ENCODE peak calls at places on chromosomes 13 and 19, in ten cellular contexts. R is adrenal gland; Q is CD8-positive, alpha-beta T cell; L is foreskin keratinocyte; O is GM23248; X is breast epithelium; B is PC-9; Z is IMR-90; D is tibial artery; C is CD4-positive, alpha-beta memory T cell. V is an unnamed sample.

GRCh38 chr13:33213024-33213795 is 72.3 kb downstream of the STARD13 start:
- DNase-seq in Q (no peak), L (peak; percentile 93), D (no peak), R (no peak), Z (no peak), C (no peak), X (no peak), O (no peak), B (no peak), V (no peak)

GRCh38 chr19:46979103-46979769 is 40.4 kb upstream of the NPAS1 start:
- DNase-seq in Z (no peak), R (no peak), C (no peak), B (no peak), O (no peak), D (no peak), Q (no peak), L (no peak), X (no peak), V (no peak)

GRCh38 chr13:27425918-27426630 is 1.7 kb downstream of the GTF3A start:
- DNase-seq in Z (peak; percentile 69), Q (peak; percentile 44), D (peak; percentile 82), O (peak; percentile 96), C (peak; percentile 81), B (peak; percentile 86), R (peak; percentile 86), L (peak; percentile 78), X (peak; percentile 77), V (peak; percentile 86)

GRCh38 chr13:39385621-39386231 is 217.3 kb downstream of the LHFPL6 start:
- DNase-seq in D (no peak), R (no peak), Q (no peak), B (no peak), O (no peak), C (no peak), L (no peak), Z (peak; percentile 15), X (no peak), V (no peak)

GRCh38 chr13:88384542-88384941 is 713.4 kb downstream of the SLITRK5 start:
- DNase-seq in Q (no peak), D (no peak), B (no peak), R (no peak), X (no peak), O (no peak), Z (no peak), C (no peak), L (no peak), V (no peak)

GRCh38 chr13:104143760-104144406 is 1077.7 kb upstream of the SLC10A2 start:
- DNase-seq in R (no peak), B (no peak), C (no peak), X (no peak), Z (no peak), L (no peak), D (no peak), Q (no peak), O (no peak), V (no peak)

GRCh38 chr19:18666784-18667183 is 16.7 kb upstream of the CRTC1 start:
- DNase-seq in C (no peak), Z (no peak), B (peak; percentile 20), X (no peak), L (no peak), D (no peak), O (no peak), Q (no peak), R (no peak), V (no peak)

GRCh38 chr13:36848228-36848982 is 29.4 kb downstream of the RFXAP start:
- DNase-seq in B (no peak), X (no peak), R (no peak), O (peak; percentile 45), C (no peak), Z (peak; percentile 19), Q (no peak), L (no peak), D (no peak), V (no peak)

GRCh38 chr19:2391118-2391725 is 31.2 kb downstream of the TMPRSS9 start:
- DNase-seq in R (peak; percentile 35), O (peak; percentile 84), X (no peak), Z (peak; percentile 78), B (peak; percentile 60), D (no peak), Q (no peak), L (peak; percentile 27), C (peak; percentile 51), V (no peak)

GRCh38 chr19:3618144-3618810 is 8.3 kb downstream of the CACTIN start:
- DNase-seq in D (peak; percentile 61), Z (peak; percentile 29), R (peak; percentile 80), O (peak; percentile 82), L (no peak), B (no peak), X (no peak), C (peak; percentile 44), Q (no peak), V (peak; percentile 84)

GRCh38 chr13:106140476-106140875 is 395.0 kb downstream of the EFNB2 start:
- DNase-seq in B (no peak), X (no peak), Z (no peak), D (no peak), O (no peak), L (no peak), R (no peak), Q (no peak), C (no peak), V (no peak)

GRCh38 chr13:46553521-46553885 is 533 bp downstream of the LRCH1 start:
- DNase-seq in X (peak; percentile 57), O (no peak), C (no peak), Z (no peak), Q (peak; percentile 2), L (no peak), B (no peak), R (no peak), D (peak; percentile 29), V (peak; percentile 23)

GRCh38 chr19:7979011-7979410 is 26.4 kb downstream of the ELAVL1 start:
- DNase-seq in X (no peak), R (no peak), Q (no peak), D (no peak), L (no peak), C (no peak), Z (no peak), O (no peak), B (no peak), V (no peak)

GRCh38 chr13:99908129-99908805 is 63.3 kb downstream of the ZIC5 start:
- DNase-seq in D (no peak), R (no peak), O (no peak), Q (no peak), Z (no peak), L (no peak), X (no peak), C (no peak), B (peak; percentile 49), V (no peak)

GRCh38 chr13:33519561-33520479 is 234.3 kb upstream of the STARD13 start:
- DNase-seq in L (no peak), Q (no peak), X (no peak), R (no peak), C (no peak), B (no peak), D (no peak), Z (peak; percentile 94), O (peak; percentile 94), V (no peak)

GRCh38 chr13:48232420-48233096 is 448 bp upstream of the ITM2B start:
- DNase-seq in B (no peak), O (peak; percentile 33), X (no peak), Z (no peak), D (peak; percentile 62), Q (no peak), R (peak; percentile 61), L (peak; percentile 26), C (no peak), V (no peak)

GRCh38 chr19:5960005-5961001 is 17.6 kb downstream of the RANBP3 start:
- DNase-seq in B (no peak), O (no peak), X (no peak), D (no peak), Z (no peak), L (no peak), C (no peak), Q (no peak), R (peak; percentile 97), V (no peak)

GRCh38 chr19:48665786-48666185 is 7.0 kb downstream of the NTN5 start:
- DNase-seq in C (no peak), O (no peak), R (no peak), B (no peak), L (no peak), Z (no peak), Q (no peak), X (no peak), D (no peak), V (no peak)

DNA sequence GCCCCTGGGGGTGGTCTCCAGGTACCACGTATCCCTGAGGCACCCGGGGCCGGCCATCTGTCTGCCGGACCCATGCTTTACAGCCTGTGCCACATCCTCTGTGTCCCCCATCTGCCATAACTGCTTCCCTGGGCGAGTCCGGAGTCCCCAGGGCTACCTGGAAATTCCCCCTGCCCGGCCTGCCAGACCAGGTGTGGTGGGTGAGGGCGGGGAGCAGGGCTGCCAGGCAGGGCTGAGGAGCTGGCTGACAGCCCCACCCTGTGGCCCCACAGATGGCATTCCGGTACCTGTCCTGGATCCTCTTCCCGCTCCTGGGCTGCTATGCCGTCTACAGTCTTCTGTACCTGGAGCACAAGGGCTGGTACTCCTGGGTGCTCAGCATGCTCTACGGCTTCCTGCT is 10.3 kb upstream of the RELB start:
- DNase-seq in C (no peak), Q (no peak), R (no peak), D (no peak), B (no peak), X (no peak), L (no peak), O (no peak), Z (no peak), V (peak; percentile 46)
- H3K4me1 ChIP-seq in C (no peaks in the 10 kb centered on the region), Q (no peaks in the 10 kb centered on the region), R (peaks cover 10% of the 10 kb centered on the region), D (no peaks in the 10 kb centered on the region), B (no peaks in the 10 kb centered on the region), X (no peaks in the 10 kb centered on the region), L (no peaks in the 10 kb centered on the region), O (no peaks in the 10 kb centered on the region), Z (no peaks in the 10 kb centered on the region), V (no peaks in the 10 kb centered on the region)

GRCh38 chr13:111657013-111657412 is 336.6 kb downstream of the TEX29 start:
- DNase-seq in Z (no peak), O (no peak), L (no peak), D (no peak), C (no peak), Q (no peak), X (no peak), B (no peak), R (no peak), V (no peak)
- H3K27me3 ChIP-seq in Z (no peaks in the 10 kb centered on the region), O (no peaks in the 10 kb centered on the region), L (no peaks in the 10 kb centered on the region), D (peaks cover 21% of the 10 kb centered on the region), C (no peaks in the 10 kb centered on the region), Q (no peaks in the 10 kb centered on the region), X (no peaks in the 10 kb centered on the region), B (peaks cover 100% of the 10 kb centered on the region), R (no peaks in the 10 kb centered on the region), V (no peaks in the 10 kb centered on the region)

DNA sequence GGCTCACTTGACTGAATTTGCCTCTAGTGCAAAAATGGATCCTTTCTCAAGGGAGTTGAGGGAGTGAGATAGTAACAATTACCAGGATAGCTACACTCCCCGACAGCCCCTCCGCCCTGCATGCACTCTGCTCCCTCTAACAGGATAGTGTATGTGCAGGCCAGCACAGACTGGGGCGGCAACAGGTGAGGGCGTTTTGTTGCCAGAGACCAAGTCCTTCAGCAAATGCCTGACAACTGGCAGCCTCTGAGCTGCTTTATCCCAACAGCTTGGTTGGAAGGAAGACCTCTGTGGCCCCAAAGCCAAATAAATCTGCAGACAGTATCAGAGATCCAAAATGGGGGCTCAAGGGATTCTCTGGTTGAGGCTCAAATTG is 86.6 kb downstream of the SLC7A1 start:
- DNase-seq in Q (no peak), L (no peak), O (no peak), D (no peak), B (no peak), Z (no peak), R (no peak), C (no peak), X (no peak), V (no peak)
- H3K27ac ChIP-seq in Q (no peak overlapping the region), L (no peak overlapping the region), O (peak overlapping the region; percentile 73), D (no peak overlapping the region), B (no peak overlapping the region), Z (no peak overlapping the region), R (no peak overlapping the region), C (no peak overlapping the region), X (no peak overlapping the region), V (no peak overlapping the region)

GRCh38 chr13:26022538-26023292 is 29.1 kb downstream of the SHISA2 start:
- DNase-seq in C (no peak), D (peak; percentile 68), R (peak; percentile 88), Q (no peak), B (peak; percentile 77), X (peak; percentile 89), Z (peak; percentile 47), O (peak; percentile 90), L (peak; percentile 16), V (peak; percentile 92)
- H3K4me1 ChIP-seq in C (no peaks in the 10 kb centered on the region), D (peaks cover 8% of the 10 kb centered on the region), R (no peaks in the 10 kb centered on the region), Q (peaks cover 7% of the 10 kb centered on the region), B (peaks cover 8% of the 10 kb centered on the region), X (no peaks in the 10 kb centered on the region), Z (no peaks in the 10 kb centered on the region), O (peaks cover 43% of the 10 kb centered on the region), L (peaks cover 6% of the 10 kb centered on the region), V (peaks cover 5% of the 10 kb centered on the region)

V was measured in right cardiac atrium.